ENCODE peak calls at places on chromosome 11, in five cellular contexts. I is ovary, K is Panc1, H is A549, J is mesenchymal stem cell. Z is an unnamed sample.

GRCh38 chr11:563812-564578 is 3.2 kb downstream of the RASSF7 start:
- DNase-seq in J (no peak), H (no peak), K (no peak), I (peak; percentile 37), Z (no peak)

GRCh38 chr11:20226936-20227335 is 66.7 kb upstream of the DBX1 start:
- DNase-seq in I (no peak), H (no peak), J (no peak), K (no peak), Z (peak; percentile 2)

GRCh38 chr11:7668911-7669310 is 4.4 kb downstream of the CYB5R2 start:
- DNase-seq in I (no peak), H (no peak), J (no peak), K (no peak), Z (no peak)

GRCh38 chr11:42473116-42473515 is 838.7 kb upstream of the API5 start:
- DNase-seq in H (no peak), K (no peak), I (no peak), J (no peak), Z (no peak)

GRCh38 chr11:12171921-12172320 is 61.5 kb downstream of the MICAL2 start:
- DNase-seq in I (no peak), K (no peak), J (no peak), H (no peak), Z (no peak)

GRCh38 chr11:86569109-86569508 is 103.3 kb downstream of the ME3 start:
- DNase-seq in J (no peak), H (no peak), I (no peak), K (no peak), Z (no peak)

GRCh38 chr11:20022363-20023081 is 137.8 kb downstream of the DBX1 start:
- DNase-seq in I (peak; percentile 27), K (no peak), H (peak; percentile 50), J (peak; percentile 72), Z (peak; percentile 61)

GRCh38 chr11:34165786-34166557 is 60.5 kb downstream of the NAT10 start:
- DNase-seq in J (no peak), I (no peak), K (no peak), H (no peak), Z (no peak)

GRCh38 chr11:133081020-133081419 is 451.3 kb downstream of the OPCML start:
- DNase-seq in H (no peak), J (no peak), K (no peak), I (no peak), Z (no peak)

GRCh38 chr11:128552783-128553661 is 34.3 kb downstream of the ETS1 start:
- DNase-seq in I (no peak), J (peak; percentile 91), H (no peak), K (no peak), Z (no peak)

GRCh38 chr11:66951927-66952337 is 6.3 kb downstream of the PC start:
- DNase-seq in K (no peak), H (no peak), J (peak; percentile 64), I (no peak), Z (no peak)

GRCh38 chr11:29119691-29120328 is 897.0 kb downstream of the KCNA4 start:
- DNase-seq in K (peak; percentile 71), H (peak; percentile 86), I (no peak), J (peak; percentile 97), Z (peak; percentile 92)

GRCh38 chr11:45885921-45886721 is 670 bp downstream of the MAPK8IP1 start:
- DNase-seq in K (no peak), J (no peak), I (no peak), H (no peak), Z (no peak)

GRCh38 chr11:121671276-121672168 is 218.8 kb upstream of the SORL1-AS1 start:
- DNase-seq in K (no peak), I (no peak), H (no peak), J (no peak), Z (no peak)

GRCh38 chr11:111370270-111370901 is 8.7 kb downstream of the POU2AF1 start:
- DNase-seq in J (no peak), K (no peak), H (no peak), I (no peak), Z (no peak)

GRCh38 chr11:2940166-2940929 is 11.1 kb upstream of the PHLDA2 start:
- DNase-seq in I (no peak), H (peak; percentile 77), J (peak; percentile 47), K (no peak), Z (no peak)

GRCh38 chr11:71500601-71501021 is 26.5 kb upstream of the KRTAP5-7 start:
- DNase-seq in K (no peak), J (no peak), H (no peak), I (no peak), Z (no peak)

GRCh38 chr11:68200639-68201038 is 12.5 kb downstream of the KMT5B start:
- DNase-seq in I (no peak), J (peak; percentile 71), K (no peak), H (no peak), Z (no peak)

GRCh38 chr11:35927067-35927466 is 16.8 kb upstream of the LDLRAD3 start:
- DNase-seq in H (no peak), I (no peak), J (no peak), K (no peak), Z (no peak)

GRCh38 chr11:69108559-69108958 is 47.2 kb upstream of the SMIM38 start:
- DNase-seq in J (no peak), I (no peak), H (no peak), K (no peak), Z (no peak)

GRCh38 chr11:659532-660085 is 22.5 kb downstream of the DRD4 start:
- DNase-seq in J (no peak), I (no peak), K (no peak), H (no peak), Z (no peak)

GRCh38 chr11:112129656-112130055 is 34.2 kb downstream of the IL18 start:
- DNase-seq in H (no peak), I (no peak), K (no peak), J (no peak), Z (no peak)

GRCh38 chr11:134763030-134763388 is 351.0 kb upstream of the B3GAT1 start:
- DNase-seq in H (no peak), K (no peak), J (no peak), I (no peak), Z (no peak)

GRCh38 chr11:33197915-33198727 is 36.8 kb upstream of the CSTF3 start:
- DNase-seq in K (no peak), J (no peak), H (no peak), I (no peak), Z (no peak)

GRCh38 chr11:67099841-67100324 is 19.2 kb upstream of the KDM2A start:
- DNase-seq in K (no peak), J (no peak), H (no peak), I (no peak), Z (no peak)

GRCh38 chr11:118530683-118531596 is at the start of gene TMEM25:
- DNase-seq in K (no peak), J (peak; percentile 64), H (no peak), I (peak; percentile 79), Z (peak; percentile 40)

GRCh38 chr11:70517996-70518907 is 119.9 kb downstream of the CTTN start:
- DNase-seq in I (peak; percentile 0), H (no peak), K (peak; percentile 32), J (peak; percentile 84), Z (peak; percentile 11)

GRCh38 chr11:102683277-102683676 is 22.3 kb downstream of the MMP27 start:
- DNase-seq in J (no peak), H (peak; percentile 10), I (no peak), K (no peak), Z (no peak)

GRCh38 chr11:57345555-57346151 is 7.5 kb downstream of the P2RX3 start:
- DNase-seq in H (peak; percentile 81), I (no peak), K (no peak), J (peak; percentile 72), Z (peak; percentile 63)

GRCh38 chr11:56642339-56642738 is at the start of gene OR5AP2:
- DNase-seq in H (no peak), I (no peak), J (no peak), K (no peak), Z (no peak)

GRCh38 chr11:76614471-76615183 is 55.9 kb downstream of the LRRC32 start:
- DNase-seq in I (no peak), K (no peak), H (no peak), J (no peak), Z (no peak)

GRCh38 chr11:19988598-19988997 is 171.7 kb downstream of the DBX1 start:
- DNase-seq in H (peak; percentile 40), K (no peak), J (peak; percentile 32), I (no peak), Z (peak; percentile 57)

GRCh38 chr11:122095950-122096942 is 19.8 kb downstream of the BLID start:
- DNase-seq in H (no peak), J (peak; percentile 88), K (no peak), I (no peak), Z (no peak)

GRCh38 chr11:108666373-108666772 is 1.5 kb downstream of the DDX10 start:
- DNase-seq in H (no peak), J (peak; percentile 22), I (no peak), K (no peak), Z (no peak)
- H3K4me3 ChIP-seq in H (peak overlapping the region; percentile 74), J (no peak overlapping the region), I (no peak overlapping the region), K (peak overlapping the region; percentile 85), Z (no peak overlapping the region)

GRCh38 chr11:61109671-61110070 is 7.4 kb downstream of the CD5 start:
- DNase-seq in I (no peak), K (no peak), H (no peak), J (no peak), Z (no peak)

GRCh38 chr11:61106296-61106695 is 4.0 kb downstream of the CD5 start:
- DNase-seq in K (no peak), I (no peak), J (no peak), H (no peak), Z (no peak)

GRCh38 chr11:61106906-61107470 is 4.7 kb downstream of the CD5 start:
- DNase-seq in H (no peak), I (no peak), K (no peak), J (no peak), Z (no peak)

GRCh38 chr11:61108847-61109585 is 6.7 kb downstream of the CD5 start:
- DNase-seq in I (no peak), J (no peak), K (no peak), H (no peak), Z (no peak)

DNA sequence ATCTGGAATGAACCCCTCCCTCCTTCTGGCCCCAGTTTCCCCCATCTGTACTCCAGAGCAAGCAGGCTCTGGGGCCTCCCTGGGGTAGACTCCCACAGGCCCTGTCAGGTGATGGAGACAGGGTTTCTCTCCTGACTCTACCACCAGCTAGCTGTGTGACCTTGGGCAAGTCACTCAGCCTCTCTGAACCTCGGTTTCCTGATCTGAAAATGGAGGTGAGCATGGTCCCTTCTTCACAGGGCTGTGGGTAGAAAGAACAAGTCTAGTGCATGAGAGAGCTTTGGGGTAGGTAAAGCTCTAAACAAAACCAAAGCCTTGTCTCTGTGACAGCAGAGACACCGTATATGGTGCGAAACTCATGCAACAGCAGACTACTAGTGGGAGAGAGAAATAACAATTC is 5.6 kb downstream of the CD5 start:
- DNase-seq in J (no peak), I (no peak), H (no peak), K (no peak), Z (no peak)
- H3K4me3 ChIP-seq in J (no peak overlapping the region), I (no peak overlapping the region), H (no peak overlapping the region), K (no peak overlapping the region), Z (no peak overlapping the region)

GRCh38 chr11:114066046-114066648 is 6.6 kb downstream of the ZBTB16 start:
- DNase-seq in I (no peak), K (no peak), J (no peak), H (no peak), Z (no peak)
- H3K4me3 ChIP-seq in I (peak overlapping the region; percentile 99), K (no peak overlapping the region), J (no peak overlapping the region), H (no peak overlapping the region), Z (no peak overlapping the region)

DNA sequence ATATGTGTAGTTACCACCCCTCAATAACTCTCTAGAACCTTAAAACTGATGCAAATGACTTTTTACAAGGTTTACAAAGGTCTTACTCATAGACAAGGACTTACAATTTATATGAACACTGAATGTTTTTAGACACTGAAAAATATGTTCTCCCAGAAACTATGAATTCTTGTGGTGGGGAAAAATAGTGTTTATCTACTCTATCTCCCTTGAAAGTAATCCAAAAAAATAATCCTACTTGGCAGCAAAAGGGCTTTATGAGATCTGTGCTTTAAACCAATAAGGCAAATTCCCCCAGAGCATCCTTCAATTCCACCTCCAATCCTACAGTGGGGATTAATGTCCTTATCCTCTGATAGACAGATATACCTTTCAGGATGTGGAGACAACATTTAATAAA is 1984.1 kb upstream of the RAG2 start:
- DNase-seq in K (no peak), H (no peak), I (no peak), J (no peak), Z (no peak)
- H3K4me3 ChIP-seq in K (no peak overlapping the region), H (no peak overlapping the region), I (no peak overlapping the region), J (no peak overlapping the region), Z (no peak overlapping the region)